ENCODE peak calls at places on chromosomes 5 and 9, in six cellular contexts. One of them, this sample, is unnamed.

GRCh38 chr9:131238402-131239021 is 37.8 kb downstream of the FAM78A start:
- DNase-seq in HEK293T: no peak
- DNase-seq in A549: no peak
- DNase-seq in GM12878: no peak
- DNase-seq in IMR-90: peak
- DNase-seq in K562: no peak
- DNase-seq in this sample: no peak

GRCh38 chr5:173339286-173339685 is 11.1 kb upstream of the STC2 start:
- DNase-seq in HEK293T: no peak
- DNase-seq in A549: no peak
- DNase-seq in GM12878: no peak
- DNase-seq in IMR-90: no peak
- DNase-seq in K562: no peak
- DNase-seq in this sample: no peak

GRCh38 chr9:116112236-116112635 is 41.4 kb upstream of the PAPPA start:
- DNase-seq in HEK293T: no peak
- DNase-seq in A549: no peak
- DNase-seq in GM12878: no peak
- DNase-seq in IMR-90: peak
- DNase-seq in K562: no peak
- DNase-seq in this sample: no peak

GRCh38 chr9:88852794-88853193 is 138.5 kb upstream of the S1PR3 start:
- DNase-seq in HEK293T: no peak
- DNase-seq in A549: peak
- DNase-seq in GM12878: no peak
- DNase-seq in IMR-90: peak
- DNase-seq in K562: peak
- DNase-seq in this sample: no peak

GRCh38 chr5:36403601-36404311 is 102.1 kb upstream of the RANBP3L start:
- DNase-seq in HEK293T: no peak
- DNase-seq in A549: no peak
- DNase-seq in GM12878: no peak
- DNase-seq in IMR-90: peak
- DNase-seq in K562: no peak
- DNase-seq in this sample: no peak

GRCh38 chr5:173730610-173731302 is 114.3 kb upstream of the BOD1 start:
- DNase-seq in HEK293T: no peak
- DNase-seq in A549: no peak
- DNase-seq in GM12878: no peak
- DNase-seq in IMR-90: no peak
- DNase-seq in K562: no peak
- DNase-seq in this sample: no peak

GRCh38 chr5:95244479-95244878 is 40.4 kb downstream of the MCTP1 start:
- DNase-seq in HEK293T: no peak
- DNase-seq in A549: no peak
- DNase-seq in GM12878: no peak
- DNase-seq in IMR-90: no peak
- DNase-seq in K562: no peak
- DNase-seq in this sample: no peak

GRCh38 chr9:97512966-97513560 is 11.6 kb downstream of the TMOD1 start:
- DNase-seq in HEK293T: no peak
- DNase-seq in A549: no peak
- DNase-seq in GM12878: no peak
- DNase-seq in IMR-90: no peak
- DNase-seq in K562: no peak
- DNase-seq in this sample: no peak

GRCh38 chr5:173550641-173551040 is 65.8 kb downstream of the BOD1 start:
- DNase-seq in HEK293T: no peak
- DNase-seq in A549: no peak
- DNase-seq in GM12878: no peak
- DNase-seq in IMR-90: no peak
- DNase-seq in K562: no peak
- DNase-seq in this sample: no peak

GRCh38 chr9:35518981-35519679 is 29.2 kb downstream of the RUSC2 start:
- DNase-seq in HEK293T: no peak
- DNase-seq in A549: peak
- DNase-seq in GM12878: no peak
- DNase-seq in IMR-90: peak
- DNase-seq in K562: no peak
- DNase-seq in this sample: no peak

GRCh38 chr5:158382473-158382872 is 523.5 kb upstream of the CLINT1 start:
- DNase-seq in HEK293T: peak
- DNase-seq in A549: peak
- DNase-seq in GM12878: no peak
- DNase-seq in IMR-90: peak
- DNase-seq in K562: no peak
- DNase-seq in this sample: no peak

GRCh38 chr5:59716029-59716428 is 177.5 kb downstream of the PDE4D start:
- DNase-seq in HEK293T: no peak
- DNase-seq in A549: no peak
- DNase-seq in GM12878: no peak
- DNase-seq in IMR-90: no peak
- DNase-seq in K562: no peak
- DNase-seq in this sample: no peak

GRCh38 chr5:19885040-19885824 is 102.8 kb downstream of the CDH18 start:
- DNase-seq in HEK293T: no peak
- DNase-seq in A549: no peak
- DNase-seq in GM12878: no peak
- DNase-seq in IMR-90: no peak
- DNase-seq in K562: no peak
- DNase-seq in this sample: no peak

GRCh38 chr5:122559676-122560075 is 215.2 kb upstream of the SNX2 start:
- DNase-seq in HEK293T: no peak
- DNase-seq in A549: no peak
- DNase-seq in GM12878: no peak
- DNase-seq in IMR-90: no peak
- DNase-seq in K562: no peak
- DNase-seq in this sample: no peak

GRCh38 chr5:69238760-69239251 is 4.1 kb downstream of the CDK7 start:
- DNase-seq in HEK293T: no peak
- DNase-seq in A549: peak
- DNase-seq in GM12878: no peak
- DNase-seq in IMR-90: peak
- DNase-seq in K562: no peak
- DNase-seq in this sample: no peak

GRCh38 chr9:34413229-34413852 is 36.6 kb upstream of the MYORG start:
- DNase-seq in HEK293T: peak
- DNase-seq in A549: peak
- DNase-seq in GM12878: no peak
- DNase-seq in IMR-90: peak
- DNase-seq in K562: peak
- DNase-seq in this sample: peak

GRCh38 chr5:137218471-137218870 is 280.7 kb downstream of the SPOCK1 start:
- DNase-seq in HEK293T: no peak
- DNase-seq in A549: peak
- DNase-seq in GM12878: no peak
- DNase-seq in IMR-90: peak
- DNase-seq in K562: no peak
- DNase-seq in this sample: no peak

GRCh38 chr5:71783891-71784290 is 64.8 kb downstream of the CARTPT start:
- DNase-seq in HEK293T: no peak
- DNase-seq in A549: no peak
- DNase-seq in GM12878: no peak
- DNase-seq in IMR-90: no peak
- DNase-seq in K562: no peak
- DNase-seq in this sample: no peak

GRCh38 chr9:114626415-114627029 is 15.4 kb downstream of the TMEM268 start:
- DNase-seq in HEK293T: no peak
- DNase-seq in A549: no peak
- DNase-seq in GM12878: no peak
- DNase-seq in IMR-90: no peak
- DNase-seq in K562: no peak
- DNase-seq in this sample: no peak

GRCh38 chr5:179912951-179913350 is 5.3 kb upstream of the TBC1D9B start:
- DNase-seq in HEK293T: no peak
- DNase-seq in A549: no peak
- DNase-seq in GM12878: no peak
- DNase-seq in IMR-90: no peak
- DNase-seq in K562: no peak
- DNase-seq in this sample: no peak

GRCh38 chr9:83936523-83936922 is 15.3 kb upstream of the KIF27 start:
- DNase-seq in HEK293T: no peak
- DNase-seq in A549: no peak
- DNase-seq in GM12878: no peak
- DNase-seq in IMR-90: no peak
- DNase-seq in K562: no peak
- DNase-seq in this sample: no peak

GRCh38 chr5:59548807-59549357 is 344.6 kb downstream of the PDE4D start:
- DNase-seq in HEK293T: no peak
- DNase-seq in A549: peak
- DNase-seq in GM12878: no peak
- DNase-seq in IMR-90: no peak
- DNase-seq in K562: no peak
- DNase-seq in this sample: peak

GRCh38 chr9:93155716-93156474 is 21.8 kb upstream of the NINJ1 start:
- DNase-seq in HEK293T: no peak
- DNase-seq in A549: no peak
- DNase-seq in GM12878: no peak
- DNase-seq in IMR-90: no peak
- DNase-seq in K562: no peak
- DNase-seq in this sample: no peak

GRCh38 chr9:113355197-113355596 is 5.9 kb downstream of the BSPRY start:
- DNase-seq in HEK293T: no peak
- DNase-seq in A549: peak
- DNase-seq in GM12878: no peak
- DNase-seq in IMR-90: peak
- DNase-seq in K562: peak
- DNase-seq in this sample: peak

DNA sequence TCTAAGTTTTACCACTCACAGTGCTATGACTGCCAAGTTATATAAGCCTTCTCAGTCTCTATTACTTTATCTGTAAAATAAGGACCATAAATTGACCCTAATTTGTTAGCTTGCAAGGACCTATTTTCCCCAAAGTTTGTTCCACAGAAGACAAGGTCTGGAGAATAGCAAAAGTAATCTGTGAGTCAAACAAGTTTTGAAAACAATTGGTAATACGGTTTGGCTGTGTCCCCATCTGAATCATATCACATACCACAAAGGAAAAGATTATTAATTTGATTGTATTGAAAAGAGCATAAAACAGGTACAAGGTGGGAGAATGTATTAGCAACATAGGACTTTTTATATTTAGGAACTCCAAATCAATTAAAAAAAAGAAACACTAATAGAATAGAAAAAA is 124.0 kb upstream of the TARS1 start:
- DNase-seq in HEK293T: no peak
- DNase-seq in A549: no peak
- DNase-seq in GM12878: no peak
- DNase-seq in IMR-90: peak
- DNase-seq in K562: no peak
- DNase-seq in this sample: no peak
- TF ChIP-seq BHLHE40 in HEK293T: no peak
- TF ChIP-seq BHLHE40 in A549: no peak
- TF ChIP-seq BHLHE40 in GM12878: no peak
- TF ChIP-seq BHLHE40 in IMR-90: no peak
- TF ChIP-seq BHLHE40 in K562: no peak
- TF ChIP-seq BHLHE40 in this sample: no peak

GRCh38 chr5:114308508-114308907 is 53.4 kb upstream of the KCNN2 start:
- DNase-seq in HEK293T: no peak
- DNase-seq in A549: no peak
- DNase-seq in GM12878: no peak
- DNase-seq in IMR-90: no peak
- DNase-seq in K562: no peak
- DNase-seq in this sample: no peak

GRCh38 chr5:114308017-114308416 is 53.9 kb upstream of the KCNN2 start:
- DNase-seq in HEK293T: no peak
- DNase-seq in A549: no peak
- DNase-seq in GM12878: no peak
- DNase-seq in IMR-90: no peak
- DNase-seq in K562: no peak
- DNase-seq in this sample: no peak

GRCh38 chr5:114310666-114311065 is 51.2 kb upstream of the KCNN2 start:
- DNase-seq in HEK293T: no peak
- DNase-seq in A549: no peak
- DNase-seq in GM12878: no peak
- DNase-seq in IMR-90: no peak
- DNase-seq in K562: no peak
- DNase-seq in this sample: no peak

DNA sequence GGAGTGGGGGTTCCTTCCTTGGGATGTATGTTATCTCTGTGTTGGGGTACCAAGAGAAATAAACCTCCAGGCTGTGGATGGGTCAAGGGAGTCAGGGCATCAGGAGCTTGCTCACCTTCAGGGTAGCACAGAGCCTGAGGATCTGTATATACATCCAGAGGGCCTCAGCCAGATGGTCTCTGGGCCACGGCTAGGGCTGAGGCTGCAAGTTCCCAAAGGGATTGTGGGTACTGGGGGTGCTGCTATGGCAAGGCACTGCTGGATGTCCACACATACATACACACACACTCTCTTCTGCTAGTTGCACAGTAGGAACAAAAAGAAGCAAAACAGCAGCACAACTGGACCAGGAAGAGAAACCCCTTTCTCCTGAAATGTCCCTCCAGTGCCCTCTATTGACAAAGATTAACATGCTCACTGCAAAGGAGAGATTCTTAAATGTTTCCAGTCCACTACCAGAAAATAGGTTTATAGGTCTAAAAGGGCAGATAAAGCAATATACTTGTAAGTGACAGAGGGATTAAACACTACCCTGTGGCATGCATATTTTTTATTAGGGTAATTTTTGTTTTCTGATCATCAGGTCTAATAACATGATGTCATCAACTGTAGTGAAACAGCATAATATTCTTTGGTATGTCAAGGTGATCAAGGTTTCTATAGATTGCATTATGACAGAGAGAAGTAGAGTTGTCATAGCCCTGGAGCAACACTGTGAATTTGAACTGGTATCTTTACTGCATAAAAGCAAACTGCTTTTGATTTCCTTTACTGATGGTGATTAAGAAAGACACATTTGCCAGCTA is 56.3 kb upstream of the KCNN2 start:
- DNase-seq in HEK293T: peak
- DNase-seq in A549: peak
- DNase-seq in GM12878: no peak
- DNase-seq in IMR-90: peak
- DNase-seq in K562: no peak
- DNase-seq in this sample: peak
- TF ChIP-seq BHLHE40 in HEK293T: no peak
- TF ChIP-seq BHLHE40 in A549: no peak
- TF ChIP-seq BHLHE40 in GM12878: no peak
- TF ChIP-seq BHLHE40 in IMR-90: no peak
- TF ChIP-seq BHLHE40 in K562: no peak
- TF ChIP-seq BHLHE40 in this sample: no peak

GRCh38 chr5:139394123-139394653 is 716 bp downstream of the PROB1 start:
- DNase-seq in HEK293T: no peak
- DNase-seq in A549: no peak
- DNase-seq in GM12878: no peak
- DNase-seq in IMR-90: no peak
- DNase-seq in K562: no peak
- DNase-seq in this sample: no peak
- TF ChIP-seq BHLHE40 in HEK293T: no peak
- TF ChIP-seq BHLHE40 in A549: no peak
- TF ChIP-seq BHLHE40 in GM12878: no peak
- TF ChIP-seq BHLHE40 in IMR-90: no peak
- TF ChIP-seq BHLHE40 in K562: no peak
- TF ChIP-seq BHLHE40 in this sample: no peak

DNA sequence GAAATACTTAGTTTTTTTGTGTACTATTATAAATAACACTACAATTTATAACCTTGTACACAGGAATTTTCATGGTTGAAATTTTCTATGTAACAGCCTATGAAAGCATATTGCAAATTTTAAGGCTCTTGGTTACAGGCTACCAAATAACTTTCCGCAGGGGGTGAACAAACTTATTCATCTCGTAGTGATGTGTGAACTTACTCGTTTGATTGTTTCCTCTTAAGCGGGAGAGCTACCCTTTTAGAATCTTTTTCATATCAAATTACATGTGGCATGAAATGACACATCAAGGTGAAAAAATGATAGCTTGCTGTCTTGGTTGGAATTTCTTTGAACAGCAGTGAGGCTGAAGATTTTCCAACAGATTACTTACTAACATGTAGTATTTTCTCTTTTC is 90.8 kb upstream of the GNA14 start:
- DNase-seq in HEK293T: no peak
- DNase-seq in A549: no peak
- DNase-seq in GM12878: no peak
- DNase-seq in IMR-90: no peak
- DNase-seq in K562: no peak
- DNase-seq in this sample: no peak
- TF ChIP-seq BHLHE40 in HEK293T: no peak
- TF ChIP-seq BHLHE40 in A549: no peak
- TF ChIP-seq BHLHE40 in GM12878: no peak
- TF ChIP-seq BHLHE40 in IMR-90: no peak
- TF ChIP-seq BHLHE40 in K562: no peak
- TF ChIP-seq BHLHE40 in this sample: no peak